ENCODE peak calls at places on chromosomes 3 and 15, in seven cellular contexts. One of them, this sample, is unnamed. For H3K27me3, the result is how much of the 10 kb centered on the place peaks cover.

GRCh38 chr3:74531491-74531890 is 83.0 kb downstream of the CNTN3 start:
- DNase-seq in stomach: no peak
- DNase-seq in sigmoid colon: no peak
- DNase-seq in upper lobe of left lung: no peak
- DNase-seq in tibial nerve: no peak
- DNase-seq in ovary: no peak
- DNase-seq in esophagus muscularis mucosa: no peak
- DNase-seq in this sample: no peak

GRCh38 chr15:41334293-41335120 is 1.8 kb downstream of the NUSAP1 start:
- DNase-seq in ovary: no peak
- DNase-seq in stomach: no peak
- DNase-seq in sigmoid colon: no peak
- DNase-seq in esophagus muscularis mucosa: no peak
- DNase-seq in tibial nerve: no peak
- DNase-seq in upper lobe of left lung: no peak
- DNase-seq in this sample: no peak

GRCh38 chr3:185979721-185980121 is 41.9 kb upstream of the TRA2B start:
- DNase-seq in esophagus muscularis mucosa: no peak
- DNase-seq in upper lobe of left lung: no peak
- DNase-seq in tibial nerve: no peak
- DNase-seq in ovary: no peak
- DNase-seq in sigmoid colon: no peak
- DNase-seq in stomach: no peak
- DNase-seq in this sample: no peak

GRCh38 chr3:161400650-161401049 is 29.3 kb upstream of the SPTSSB start:
- DNase-seq in tibial nerve: no peak
- DNase-seq in esophagus muscularis mucosa: no peak
- DNase-seq in upper lobe of left lung: no peak
- DNase-seq in stomach: no peak
- DNase-seq in sigmoid colon: no peak
- DNase-seq in ovary: no peak
- DNase-seq in this sample: no peak

GRCh38 chr15:87877114-87877810 is 379.3 kb downstream of the NTRK3 start:
- DNase-seq in upper lobe of left lung: no peak
- DNase-seq in ovary: no peak
- DNase-seq in stomach: no peak
- DNase-seq in tibial nerve: no peak
- DNase-seq in esophagus muscularis mucosa: peak
- DNase-seq in sigmoid colon: no peak
- DNase-seq in this sample: no peak

GRCh38 chr3:20047940-20048339 is 7.7 kb downstream of the KAT2B start:
- DNase-seq in upper lobe of left lung: no peak
- DNase-seq in stomach: no peak
- DNase-seq in ovary: no peak
- DNase-seq in sigmoid colon: no peak
- DNase-seq in esophagus muscularis mucosa: no peak
- DNase-seq in tibial nerve: no peak
- DNase-seq in this sample: no peak

GRCh38 chr3:36763850-36764703 is at the start of gene DCLK3:
- DNase-seq in upper lobe of left lung: no peak
- DNase-seq in tibial nerve: no peak
- DNase-seq in sigmoid colon: no peak
- DNase-seq in esophagus muscularis mucosa: no peak
- DNase-seq in stomach: no peak
- DNase-seq in ovary: no peak
- DNase-seq in this sample: no peak

GRCh38 chr15:67968564-67969440 is 85.3 kb upstream of the PIAS1 start:
- DNase-seq in esophagus muscularis mucosa: no peak
- DNase-seq in sigmoid colon: no peak
- DNase-seq in tibial nerve: no peak
- DNase-seq in upper lobe of left lung: no peak
- DNase-seq in ovary: no peak
- DNase-seq in stomach: no peak
- DNase-seq in this sample: no peak

GRCh38 chr3:156456771-156457224 is 98.1 kb downstream of the SSR3 start:
- DNase-seq in sigmoid colon: no peak
- DNase-seq in stomach: no peak
- DNase-seq in upper lobe of left lung: no peak
- DNase-seq in tibial nerve: no peak
- DNase-seq in ovary: no peak
- DNase-seq in esophagus muscularis mucosa: no peak
- DNase-seq in this sample: no peak

GRCh38 chr3:73624363-73625123 is at the start of gene PDZRN3:
- DNase-seq in sigmoid colon: peak
- DNase-seq in upper lobe of left lung: no peak
- DNase-seq in tibial nerve: peak
- DNase-seq in esophagus muscularis mucosa: no peak
- DNase-seq in stomach: peak
- DNase-seq in ovary: peak
- DNase-seq in this sample: no peak

GRCh38 chr3:122406198-122406597 is 9.7 kb downstream of the WDR5B start:
- DNase-seq in tibial nerve: no peak
- DNase-seq in esophagus muscularis mucosa: no peak
- DNase-seq in upper lobe of left lung: no peak
- DNase-seq in sigmoid colon: no peak
- DNase-seq in stomach: no peak
- DNase-seq in ovary: no peak
- DNase-seq in this sample: no peak

GRCh38 chr3:97882975-97883598 is 61.3 kb downstream of the CRYBG3 start:
- DNase-seq in stomach: peak
- DNase-seq in esophagus muscularis mucosa: no peak
- DNase-seq in tibial nerve: no peak
- DNase-seq in upper lobe of left lung: peak
- DNase-seq in sigmoid colon: no peak
- DNase-seq in ovary: no peak
- DNase-seq in this sample: no peak

GRCh38 chr3:151011427-151011826 is 38.9 kb upstream of the CLRN1 start:
- DNase-seq in sigmoid colon: no peak
- DNase-seq in upper lobe of left lung: no peak
- DNase-seq in ovary: no peak
- DNase-seq in stomach: no peak
- DNase-seq in tibial nerve: no peak
- DNase-seq in esophagus muscularis mucosa: peak
- DNase-seq in this sample: no peak

GRCh38 chr3:69871868-69872267 is 127.7 kb upstream of the SAMMSON start:
- DNase-seq in esophagus muscularis mucosa: no peak
- DNase-seq in sigmoid colon: no peak
- DNase-seq in upper lobe of left lung: no peak
- DNase-seq in stomach: no peak
- DNase-seq in ovary: no peak
- DNase-seq in tibial nerve: no peak
- DNase-seq in this sample: no peak

GRCh38 chr15:81011593-81011992 is 10.9 kb downstream of the TLNRD1 start:
- DNase-seq in upper lobe of left lung: no peak
- DNase-seq in stomach: no peak
- DNase-seq in esophagus muscularis mucosa: no peak
- DNase-seq in ovary: no peak
- DNase-seq in tibial nerve: no peak
- DNase-seq in sigmoid colon: no peak
- DNase-seq in this sample: no peak

GRCh38 chr15:69996321-69996720 is 101.4 kb downstream of the TLE3 start:
- DNase-seq in tibial nerve: no peak
- DNase-seq in esophagus muscularis mucosa: no peak
- DNase-seq in ovary: no peak
- DNase-seq in stomach: no peak
- DNase-seq in upper lobe of left lung: no peak
- DNase-seq in sigmoid colon: no peak
- DNase-seq in this sample: no peak

DNA sequence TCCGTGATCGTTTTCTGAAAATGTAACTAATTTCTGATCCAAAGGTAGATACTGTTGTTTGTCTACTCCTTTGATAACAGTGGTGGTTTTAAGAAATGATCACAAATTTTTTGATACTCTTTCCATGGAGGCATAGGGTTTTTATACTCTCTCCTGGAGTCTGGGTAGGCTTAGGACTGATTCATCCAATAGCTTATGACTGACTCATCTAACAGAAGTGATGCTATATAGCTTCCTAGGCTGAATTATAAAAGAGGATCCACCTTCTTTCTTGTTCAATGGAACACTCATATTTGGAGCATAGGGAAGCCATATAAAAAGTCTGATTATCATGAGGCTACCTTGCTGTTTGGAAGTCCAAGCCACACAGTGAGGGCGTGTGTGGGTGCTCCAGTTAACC is 84.3 kb downstream of the CHST2 start:
- DNase-seq in esophagus muscularis mucosa: no peak
- DNase-seq in upper lobe of left lung: no peak
- DNase-seq in tibial nerve: no peak
- DNase-seq in ovary: no peak
- DNase-seq in sigmoid colon: no peak
- DNase-seq in stomach: no peak
- DNase-seq in this sample: no peak
- H3K27me3 ChIP-seq in esophagus muscularis mucosa: under half
- H3K27me3 ChIP-seq in upper lobe of left lung: under half
- H3K27me3 ChIP-seq in tibial nerve: under half
- H3K27me3 ChIP-seq in ovary: under half
- H3K27me3 ChIP-seq in sigmoid colon: under half
- H3K27me3 ChIP-seq in stomach: under half
- H3K27me3 ChIP-seq in this sample: under half

GRCh38 chr3:12932754-12933153 is 91.4 kb upstream of the RPL32 start:
- DNase-seq in stomach: no peak
- DNase-seq in ovary: no peak
- DNase-seq in esophagus muscularis mucosa: no peak
- DNase-seq in tibial nerve: no peak
- DNase-seq in sigmoid colon: no peak
- DNase-seq in upper lobe of left lung: no peak
- DNase-seq in this sample: no peak
- TF ChIP-seq EP300 in stomach: no peak
- TF ChIP-seq EP300 in ovary: no peak
- TF ChIP-seq EP300 in esophagus muscularis mucosa: no peak
- TF ChIP-seq EP300 in tibial nerve: no peak
- TF ChIP-seq EP300 in sigmoid colon: no peak
- TF ChIP-seq EP300 in upper lobe of left lung: no peak
- TF ChIP-seq EP300 in this sample: no peak

DNA sequence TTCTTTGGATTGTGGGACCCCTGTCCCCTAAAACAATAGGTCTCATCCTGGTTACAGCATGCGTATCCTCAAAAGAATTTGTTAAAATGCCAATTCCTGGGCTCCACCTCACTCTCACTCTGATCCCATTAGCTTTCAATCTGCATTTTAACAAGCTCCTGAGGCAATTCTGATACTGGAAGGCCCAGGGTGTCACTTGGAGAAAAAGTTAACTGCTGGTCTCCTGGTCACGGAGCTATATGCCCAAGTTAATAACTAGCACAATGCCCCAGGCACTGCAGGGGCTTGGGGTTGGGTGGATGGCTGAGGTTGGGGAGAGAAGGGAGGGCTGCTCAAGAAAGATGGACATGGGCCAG is 4.4 kb downstream of the IL17RD start:
- DNase-seq in stomach: no peak
- DNase-seq in tibial nerve: no peak
- DNase-seq in esophagus muscularis mucosa: no peak
- DNase-seq in ovary: no peak
- DNase-seq in upper lobe of left lung: no peak
- DNase-seq in sigmoid colon: no peak
- DNase-seq in this sample: no peak
- H3K27me3 ChIP-seq in stomach: under half
- H3K27me3 ChIP-seq in tibial nerve: under half
- H3K27me3 ChIP-seq in esophagus muscularis mucosa: under half
- H3K27me3 ChIP-seq in ovary: under half
- H3K27me3 ChIP-seq in upper lobe of left lung: under half
- H3K27me3 ChIP-seq in sigmoid colon: under half
- H3K27me3 ChIP-seq in this sample: under half

DNA sequence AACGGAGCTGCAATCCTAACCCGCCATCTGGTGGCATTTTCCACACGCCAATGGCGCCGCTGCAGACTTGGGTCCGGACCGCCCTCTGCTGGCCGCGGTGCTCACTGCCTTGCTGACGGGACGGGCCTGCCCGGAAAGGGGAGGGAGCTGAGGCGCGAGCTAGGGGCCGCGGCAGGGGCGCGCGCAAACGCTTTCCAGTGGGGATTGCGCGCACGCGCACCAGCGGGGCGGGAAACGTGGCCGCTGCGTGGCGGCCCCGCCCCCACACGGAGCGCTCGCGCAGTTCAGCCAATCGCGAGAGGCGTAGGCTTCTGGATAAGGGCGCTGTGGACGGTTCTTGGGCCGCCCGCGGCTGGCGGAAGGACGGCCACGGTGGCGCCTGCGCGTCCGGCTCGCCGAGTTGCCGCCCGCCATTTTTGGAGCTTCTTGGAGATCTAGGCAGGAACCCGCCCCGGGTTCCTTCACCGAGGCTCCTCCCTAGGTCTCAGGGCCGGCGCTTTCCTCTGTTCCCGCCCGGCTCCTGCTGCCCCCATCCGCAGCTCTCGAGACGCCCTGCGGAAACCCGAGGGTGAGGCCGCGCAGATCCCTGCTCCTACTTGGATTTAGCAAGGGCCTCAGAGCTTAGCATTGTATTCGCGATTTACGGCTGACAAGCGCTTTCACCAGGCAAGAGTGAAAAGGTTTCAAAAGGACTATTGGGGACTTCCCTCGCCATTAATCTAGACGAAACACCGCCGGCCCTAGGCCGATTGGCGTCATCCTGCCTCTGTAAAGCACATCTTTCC is at the start of gene STAG1:
- DNase-seq in ovary: peak
- DNase-seq in upper lobe of left lung: peak
- DNase-seq in sigmoid colon: peak
- DNase-seq in tibial nerve: peak
- DNase-seq in esophagus muscularis mucosa: peak
- DNase-seq in stomach: peak
- DNase-seq in this sample: peak
- TF ChIP-seq EP300 in ovary: peak
- TF ChIP-seq EP300 in upper lobe of left lung: no peak
- TF ChIP-seq EP300 in sigmoid colon: no peak
- TF ChIP-seq EP300 in tibial nerve: peak
- TF ChIP-seq EP300 in esophagus muscularis mucosa: no peak
- TF ChIP-seq EP300 in stomach: no peak
- TF ChIP-seq EP300 in this sample: peak

GRCh38 chr3:112032377-112032776 is 2.2 kb upstream of the TMPRSS7 start:
- DNase-seq in esophagus muscularis mucosa: peak
- DNase-seq in upper lobe of left lung: peak
- DNase-seq in tibial nerve: no peak
- DNase-seq in sigmoid colon: no peak
- DNase-seq in stomach: no peak
- DNase-seq in ovary: no peak
- DNase-seq in this sample: no peak

GRCh38 chr3:112030911-112031310 is 3.6 kb upstream of the TMPRSS7 start:
- DNase-seq in ovary: no peak
- DNase-seq in sigmoid colon: no peak
- DNase-seq in tibial nerve: no peak
- DNase-seq in upper lobe of left lung: no peak
- DNase-seq in esophagus muscularis mucosa: no peak
- DNase-seq in stomach: no peak
- DNase-seq in this sample: no peak

GRCh38 chr3:112027839-112028238 is 6.7 kb upstream of the TMPRSS7 start:
- DNase-seq in sigmoid colon: no peak
- DNase-seq in upper lobe of left lung: no peak
- DNase-seq in esophagus muscularis mucosa: peak
- DNase-seq in stomach: no peak
- DNase-seq in tibial nerve: no peak
- DNase-seq in ovary: no peak
- DNase-seq in this sample: no peak
- H3K27me3 ChIP-seq in sigmoid colon: under half
- H3K27me3 ChIP-seq in upper lobe of left lung: under half
- H3K27me3 ChIP-seq in esophagus muscularis mucosa: under half
- H3K27me3 ChIP-seq in stomach: under half
- H3K27me3 ChIP-seq in tibial nerve: under half
- H3K27me3 ChIP-seq in ovary: under half
- H3K27me3 ChIP-seq in this sample: under half